ENCODE peak calls at places on chromosomes 4 and X, in six cellular contexts. M is CD14-positive monocyte, D is T-helper 17 cell, C is left colon, O is NCI-H1092 treated with DMSO at 0.1 percent for 48 hours, Y is NCI-H1417. E is an unnamed sample.
A peak's percentile ranks its signal among the peaks of the same experiment; 100 is the strongest.

GRCh38 chr4:154686838-154687237 is 57.0 kb upstream of the LRAT start:
- DNase-seq in M (no peak), D (no peak), C (no peak), O (no peak), Y (no peak), E (no peak)

GRCh38 chr4:73257995-73258667 is 467 bp downstream of the ANKRD17 start:
- DNase-seq in M (no peak), D (no peak), C (peak; percentile 45), O (peak; percentile 54), Y (peak; percentile 13), E (peak; percentile 15)

GRCh38 chrX:90040807-90041206 is 119.1 kb downstream of the TGIF2LX start:
- DNase-seq in M (no peak), D (no peak), C (no peak), O (no peak), Y (no peak), E (no peak)

GRCh38 chr4:184306949-184307348 is 89.3 kb upstream of the ENPP6 start:
- DNase-seq in M (no peak), D (no peak), C (no peak), O (no peak), Y (no peak), E (no peak)

GRCh38 chr4:168917150-168917779 is 92.8 kb downstream of the CBR4 start:
- DNase-seq in M (no peak), D (no peak), C (no peak), O (peak; percentile 60), Y (peak; percentile 37), E (no peak)

GRCh38 chrX:19810809-19811208 is 76.6 kb downstream of the SH3KBP1 start:
- DNase-seq in M (no peak), D (no peak), C (no peak), O (no peak), Y (no peak), E (no peak)

GRCh38 chr4:24895461-24895860 is 17.4 kb downstream of the CCDC149 start:
- DNase-seq in M (no peak), D (no peak), C (no peak), O (no peak), Y (no peak), E (no peak)

GRCh38 chr4:47913328-47913727 is 1.1 kb downstream of the NFXL1 start:
- DNase-seq in M (no peak), D (no peak), C (no peak), O (peak; percentile 26), Y (peak; percentile 18), E (no peak)

GRCh38 chr4:38715076-38715475 is 51.1 kb downstream of the KLF3 start:
- DNase-seq in M (no peak), D (no peak), C (no peak), O (no peak), Y (no peak), E (no peak)

GRCh38 chrX:154351183-154352011 is 23.0 kb downstream of the FLNA start:
- DNase-seq in M (peak; percentile 30), D (peak; percentile 16), C (peak; percentile 58), O (no peak), Y (no peak), E (no peak)

GRCh38 chrX:72071213-72071612 is 60.5 kb downstream of the RTL5 start:
- DNase-seq in M (no peak), D (no peak), C (no peak), O (no peak), Y (no peak), E (no peak)

GRCh38 chr4:145178740-145179139 is 1.6 kb downstream of the OTUD4 start:
- DNase-seq in M (no peak), D (no peak), C (no peak), O (no peak), Y (no peak), E (no peak)

GRCh38 chrX:150704030-150704613 is 10.9 kb downstream of the MTMR1 start:
- DNase-seq in M (no peak), D (no peak), C (no peak), O (no peak), Y (no peak), E (no peak)

GRCh38 chr4:26342328-26343040 is 21.7 kb downstream of the RBPJ start:
- DNase-seq in M (no peak), D (no peak), C (no peak), O (no peak), Y (no peak), E (no peak)

GRCh38 chr4:149344436-149344835 is 471.2 kb downstream of the IQCM start:
- DNase-seq in M (no peak), D (no peak), C (no peak), O (no peak), Y (no peak), E (no peak)

GRCh38 chrX:87895421-87895820 is 377.8 kb downstream of the KLHL4 start:
- DNase-seq in M (no peak), D (no peak), C (no peak), O (no peak), Y (no peak), E (no peak)

GRCh38 chr4:139453041-139453370 is 915 bp upstream of the RAB33B start:
- DNase-seq in M (no peak), D (peak; percentile 54), C (no peak), O (peak; percentile 76), Y (peak; percentile 32), E (no peak)

GRCh38 chr4:118759481-118759880 is 74.3 kb downstream of the METTL14 start:
- DNase-seq in M (no peak), D (no peak), C (no peak), O (no peak), Y (no peak), E (no peak)

GRCh38 chr4:126986828-126987227 is 645.9 kb upstream of the INTU start:
- DNase-seq in M (no peak), D (no peak), C (no peak), O (no peak), Y (no peak), E (no peak)

GRCh38 chr4:14184265-14184664 is 556.7 kb upstream of the BOD1L1 start:
- DNase-seq in M (no peak), D (no peak), C (no peak), O (peak; percentile 20), Y (no peak), E (no peak)

GRCh38 chr4:41196633-41197332 is 17.6 kb downstream of the APBB2 start:
- DNase-seq in M (no peak), D (no peak), C (no peak), O (no peak), Y (no peak), E (no peak)

GRCh38 chr4:83582289-83582756 is 46.4 kb downstream of the GPAT3 start:
- DNase-seq in M (no peak), D (no peak), C (peak; percentile 73), O (peak; percentile 50), Y (no peak), E (no peak)

GRCh38 chr4:954211-955020 is 19.0 kb downstream of the DGKQ start:
- DNase-seq in M (no peak), D (no peak), C (no peak), O (no peak), Y (no peak), E (no peak)

GRCh38 chr4:27016551-27016950 is 155.9 kb downstream of the STIM2 start:
- DNase-seq in M (no peak), D (no peak), C (no peak), O (no peak), Y (no peak), E (no peak)

GRCh38 chr4:1237981-1238675 is 10.8 kb downstream of the CTBP1 start:
- DNase-seq in M (peak; percentile 40), D (no peak), C (peak; percentile 12), O (no peak), Y (no peak), E (peak; percentile 31)

GRCh38 chr4:2850966-2851782 is 7.5 kb downstream of the ADD1 start:
- DNase-seq in M (no peak), D (no peak), C (no peak), O (no peak), Y (no peak), E (no peak)